ENCODE peak calls at places on chromosomes 2 and 18, in eight cellular contexts. S is HepG2, A is A549, N is SK-N-SH, G is tibial nerve, I is K562, T is stomach, D is ovary. Q is an unnamed sample.

GRCh38 chr2:20062615-20063545 is 11.5 kb upstream of the LAPTM4A start:
- DNase-seq in I (no peak), D (no peak), G (peak; percentile 76), A (no peak), T (no peak), N (no peak), S (no peak), Q (peak; percentile 82)

GRCh38 chr18:61893304-61893970 is 630 bp upstream of the RNF152 start:
- DNase-seq in A (peak; percentile 13), S (no peak), N (peak; percentile 94), D (peak; percentile 79), I (peak; percentile 14), G (no peak), T (peak; percentile 52), Q (peak; percentile 71)

GRCh38 chr2:224909885-224910517 is 132.3 kb downstream of the DOCK10 start:
- DNase-seq in A (peak; percentile 41), I (no peak), N (peak; percentile 65), T (peak; percentile 35), D (peak; percentile 69), S (no peak), G (peak; percentile 62), Q (peak; percentile 67)

GRCh38 chr2:12064153-12064552 is 317.7 kb downstream of the LPIN1 start:
- DNase-seq in N (no peak), T (no peak), G (no peak), I (no peak), S (no peak), A (no peak), D (no peak), Q (no peak)

GRCh38 chr2:3193423-3194330 is 183.9 kb downstream of the EIPR1 start:
- DNase-seq in I (no peak), D (no peak), T (no peak), G (no peak), N (peak; percentile 70), A (no peak), S (no peak), Q (no peak)

GRCh38 chr2:76808776-76809175 is 713.4 kb downstream of the LRRTM4 start:
- DNase-seq in N (peak; percentile 37), S (no peak), D (no peak), G (no peak), A (no peak), T (no peak), I (no peak), Q (no peak)

GRCh38 chr18:36284268-36284667 is 13.2 kb upstream of the FHOD3 start:
- DNase-seq in D (no peak), T (no peak), A (no peak), G (no peak), I (no peak), S (no peak), N (no peak), Q (no peak)

GRCh38 chr2:190718652-190719526 is 70.0 kb downstream of the NAB1 start:
- DNase-seq in S (peak; percentile 30), I (no peak), A (peak; percentile 55), N (peak; percentile 16), G (no peak), D (no peak), T (peak; percentile 41), Q (no peak)

GRCh38 chr2:203804070-203804469 is 63.5 kb upstream of the CTLA4 start:
- DNase-seq in G (no peak), S (no peak), T (no peak), D (no peak), I (no peak), A (no peak), N (no peak), Q (no peak)

GRCh38 chr2:240930631-240931318 is 24.6 kb downstream of the CROCC2 start:
- DNase-seq in S (no peak), I (no peak), N (peak; percentile 29), D (peak; percentile 32), A (no peak), T (peak; percentile 17), G (peak; percentile 9), Q (peak; percentile 46)

GRCh38 chr2:26721267-26722032 is 28.9 kb downstream of the KCNK3 start:
- DNase-seq in A (peak; percentile 80), S (peak; percentile 70), T (peak; percentile 84), N (no peak), I (no peak), D (no peak), G (no peak), Q (no peak)

GRCh38 chr2:46743021-46743420 is 172.6 kb downstream of the MCFD2 start:
- DNase-seq in A (no peak), N (no peak), G (no peak), D (no peak), I (no peak), T (no peak), S (no peak), Q (no peak)

GRCh38 chr2:98175811-98176210 is 88.8 kb downstream of the VWA3B start:
- DNase-seq in A (no peak), S (no peak), I (no peak), G (no peak), D (no peak), N (no peak), T (no peak), Q (no peak)

GRCh38 chr18:34709631-34710429 is at the start of gene DTNA:
- DNase-seq in G (no peak), S (no peak), A (no peak), I (no peak), T (no peak), D (no peak), N (peak; percentile 18), Q (no peak)

GRCh38 chr18:79680100-79680879 is 687 bp downstream of the CTDP1 start:
- DNase-seq in A (peak; percentile 51), T (peak; percentile 39), G (no peak), I (peak; percentile 38), D (no peak), N (peak; percentile 68), S (peak; percentile 41), Q (no peak)

GRCh38 chr2:96353032-96353561 is 17.5 kb downstream of the NCAPH start:
- DNase-seq in T (no peak), I (peak; percentile 81), N (peak; percentile 30), D (no peak), A (no peak), S (no peak), G (no peak), Q (no peak)

GRCh38 chr2:43539991-43540860 is 55.6 kb downstream of the THADA start:
- DNase-seq in I (no peak), G (peak; percentile 72), D (peak; percentile 48), N (no peak), A (peak; percentile 22), S (no peak), T (peak; percentile 43), Q (peak; percentile 93)

GRCh38 chr2:42021490-42021889 is 26.3 kb upstream of the PKDCC start:
- DNase-seq in S (no peak), I (no peak), A (no peak), D (peak; percentile 65), G (peak; percentile 36), T (no peak), N (peak; percentile 65), Q (no peak)

GRCh38 chr2:64035067-64035942 is 16.1 kb upstream of the VPS54 start:
- DNase-seq in A (no peak), D (no peak), I (no peak), N (no peak), T (no peak), G (no peak), S (no peak), Q (no peak)

GRCh38 chr18:39871976-39872375 is 2083.1 kb upstream of the PIK3C3 start:
- DNase-seq in S (no peak), D (no peak), I (no peak), G (no peak), N (no peak), T (no peak), A (no peak), Q (no peak)

GRCh38 chr2:6186332-6187100 is 494.3 kb downstream of the SOX11 start:
- DNase-seq in G (no peak), D (no peak), S (peak; percentile 59), N (no peak), I (no peak), A (peak; percentile 33), T (peak; percentile 38), Q (no peak)
- H3K4me3 ChIP-seq in G (no peak overlapping the region), D (no peak overlapping the region), S (no peak overlapping the region), N (peak overlapping the region; percentile 11), I (no peak overlapping the region), A (no peak overlapping the region), T (no peak overlapping the region), Q (no peak overlapping the region)

DNA sequence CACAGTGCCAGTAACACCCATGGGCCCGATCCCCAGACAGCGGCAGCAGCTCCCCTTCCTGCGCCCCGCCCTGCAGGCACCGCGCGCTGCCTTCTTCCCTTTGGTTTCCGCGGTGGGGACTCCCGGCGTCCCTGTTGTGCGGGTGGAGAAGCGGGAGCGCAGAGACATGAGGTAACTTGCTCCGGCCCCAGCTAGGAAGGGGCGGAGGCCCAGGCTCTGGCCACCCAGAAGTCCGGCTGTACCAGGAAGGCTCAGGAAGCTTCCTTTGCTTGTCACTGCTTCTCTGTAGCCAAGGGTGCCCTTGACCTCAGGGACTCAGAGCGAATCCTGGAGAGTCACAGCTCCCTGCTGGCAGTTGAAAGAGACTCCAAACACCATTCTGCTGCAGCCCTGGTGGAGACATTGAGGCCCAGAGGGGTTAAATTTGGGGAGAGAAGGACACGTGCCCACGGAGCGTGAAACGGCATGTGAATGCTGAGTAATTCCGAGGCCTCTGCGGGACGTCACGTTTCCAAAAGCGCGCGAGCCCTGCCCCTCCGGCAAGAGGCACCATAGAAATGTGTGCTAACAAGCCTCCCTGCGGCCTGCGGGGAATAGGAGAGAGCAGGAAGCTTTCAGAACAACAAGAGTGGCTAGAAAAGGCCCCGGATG is 6.7 kb upstream of the ADCY3 start:
- DNase-seq in A (no peak), G (peak; percentile 81), T (peak; percentile 38), I (no peak), N (no peak), S (no peak), D (peak; percentile 86), Q (peak; percentile 89)
- TF ChIP-seq EP300 in A (no peak), G (peak; percentile 79), T (no peak), I (no peak), N (no peak), S (no peak), D (no peak), Q (no peak)

DNA sequence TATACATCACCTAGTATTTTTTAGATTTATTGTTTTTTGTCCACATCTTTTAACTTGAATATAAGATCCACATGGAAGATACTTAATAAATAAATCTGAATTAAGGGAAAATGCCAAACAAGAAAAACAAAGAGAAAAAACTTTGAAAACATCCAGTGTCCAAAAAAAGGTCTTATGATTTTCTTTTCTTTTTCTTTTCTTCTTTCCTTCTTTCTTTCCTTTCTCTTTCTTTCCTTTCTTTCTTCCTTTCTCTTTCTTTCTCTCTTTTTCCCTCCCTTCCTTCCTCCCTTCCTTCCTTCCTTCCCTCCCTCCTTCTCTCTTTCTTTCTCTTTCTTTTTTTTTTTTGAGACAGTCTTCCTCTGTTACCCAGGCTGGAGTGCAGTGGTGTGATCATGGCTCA is 29.6 kb upstream of the WIPF1 start:
- DNase-seq in A (no peak), G (no peak), D (no peak), N (no peak), T (no peak), S (no peak), I (no peak), Q (no peak)
- H3K4me3 ChIP-seq in A (no peak overlapping the region), G (no peak overlapping the region), D (no peak overlapping the region), N (no peak overlapping the region), T (no peak overlapping the region), S (no peak overlapping the region), I (no peak overlapping the region), Q (no peak overlapping the region)

DNA sequence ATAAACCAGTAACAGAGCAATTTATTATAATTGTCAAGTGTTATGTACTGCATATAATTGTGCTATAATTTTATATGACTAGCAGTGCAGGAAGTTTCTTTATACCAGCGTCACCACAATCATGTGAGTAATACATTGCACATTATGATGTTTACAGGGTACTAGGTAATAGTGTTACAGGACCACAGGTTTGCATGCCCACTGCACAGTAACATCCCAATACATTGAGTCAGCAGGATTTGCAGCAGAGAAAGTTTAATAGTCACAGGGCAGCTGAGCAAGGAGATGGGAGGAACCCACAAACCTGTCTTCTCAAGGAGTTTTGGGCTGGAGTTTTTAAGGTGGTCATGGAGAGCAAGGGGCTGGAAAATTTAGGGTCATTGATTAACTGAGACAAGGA is 1042.9 kb upstream of the ACVR2A start:
- DNase-seq in I (no peak), N (no peak), A (no peak), S (no peak), T (no peak), D (no peak), G (no peak), Q (no peak)
- TF ChIP-seq EP300 in I (no peak), N (no peak), A (no peak), S (no peak), T (no peak), D (no peak), G (no peak), Q (no peak)